ENCODE peak calls at places on chromosomes 11 and 22, in six cellular contexts. I, V, G, J, Q and O are unnamed samples.

GRCh38 chr11:104339383-104339831 is 175.5 kb upstream of the PDGFD start:
- DNase-seq in I (no peak), V (no peak), G (no peak), J (no peak), Q (no peak), O (no peak)

GRCh38 chr11:64207247-64208085 is 945 bp downstream of the FERMT3 start:
- DNase-seq in I (peak), V (peak), G (peak), J (peak), Q (peak), O (peak)

GRCh38 chr11:126547161-126547560 is 191.7 kb downstream of the ST3GAL4 start:
- DNase-seq in I (no peak), V (no peak), G (peak), J (no peak), Q (no peak), O (no peak)

GRCh38 chr11:128098840-128099239 is 488.5 kb downstream of the ETS1 start:
- DNase-seq in I (no peak), V (no peak), G (no peak), J (no peak), Q (no peak), O (no peak)

GRCh38 chr22:24303007-24303406 is 32.4 kb downstream of the SPECC1L start:
- DNase-seq in I (no peak), V (no peak), G (no peak), J (no peak), Q (no peak), O (no peak)

GRCh38 chr11:76772100-76772782 is 10.9 kb upstream of the TSKU start:
- DNase-seq in I (no peak), V (no peak), G (no peak), J (peak), Q (no peak), O (no peak)

GRCh38 chr11:41201156-41201555 is 258.3 kb downstream of the LRRC4C start:
- DNase-seq in I (no peak), V (no peak), G (no peak), J (no peak), Q (no peak), O (no peak)

GRCh38 chr11:23569547-23569946 is 709.3 kb upstream of the CCDC179 start:
- DNase-seq in I (no peak), V (no peak), G (no peak), J (no peak), Q (no peak), O (no peak)

GRCh38 chr11:75334402-75334891 is 17.0 kb downstream of the ARRB1 start:
- DNase-seq in I (no peak), V (no peak), G (no peak), J (no peak), Q (no peak), O (no peak)

GRCh38 chr11:113697798-113698407 is 8.2 kb downstream of the TMPRSS5 start:
- DNase-seq in I (no peak), V (no peak), G (no peak), J (no peak), Q (no peak), O (no peak)

GRCh38 chr11:44519989-44520737 is 45.3 kb upstream of the CD82 start:
- DNase-seq in I (no peak), V (no peak), G (no peak), J (peak), Q (peak), O (no peak)

GRCh38 chr11:62459080-62459479 is 40.2 kb downstream of the SCGB1A1 start:
- DNase-seq in I (no peak), V (no peak), G (no peak), J (no peak), Q (no peak), O (no peak)

GRCh38 chr11:77195071-77195705 is 67.1 kb downstream of the MYO7A start:
- DNase-seq in I (peak), V (no peak), G (no peak), J (no peak), Q (no peak), O (no peak)

GRCh38 chr22:39296981-39297489 is 22.4 kb downstream of the RPL3 start:
- DNase-seq in I (no peak), V (no peak), G (no peak), J (no peak), Q (peak), O (no peak)
- H3K27ac ChIP-seq in I (no peak), V (no peak), G (no peak), J (peak), Q (peak), O (no peak)

GRCh38 chr22:46575915-46576555 is 38.6 kb upstream of the CELSR1 start:
- DNase-seq in I (peak), V (no peak), G (no peak), J (no peak), Q (no peak), O (no peak)

GRCh38 chr22:46578251-46578823 is 40.9 kb upstream of the CELSR1 start:
- DNase-seq in I (peak), V (no peak), G (no peak), J (no peak), Q (no peak), O (no peak)

GRCh38 chr22:46578824-46579561 is 41.2 kb upstream of the GRAMD4 start:
- DNase-seq in I (peak), V (no peak), G (no peak), J (no peak), Q (peak), O (no peak)

GRCh38 chr22:46576556-46577351 is 39.3 kb upstream of the CELSR1 start:
- DNase-seq in I (peak), V (peak), G (no peak), J (peak), Q (peak), O (peak)

GRCh38 chr22:46577361-46578249 is 40.2 kb upstream of the CELSR1 start:
- DNase-seq in I (peak), V (no peak), G (no peak), J (no peak), Q (peak), O (peak)
- H3K27ac ChIP-seq in I (peak), V (no peak), G (no peak), J (peak), Q (peak), O (no peak)

DNA sequence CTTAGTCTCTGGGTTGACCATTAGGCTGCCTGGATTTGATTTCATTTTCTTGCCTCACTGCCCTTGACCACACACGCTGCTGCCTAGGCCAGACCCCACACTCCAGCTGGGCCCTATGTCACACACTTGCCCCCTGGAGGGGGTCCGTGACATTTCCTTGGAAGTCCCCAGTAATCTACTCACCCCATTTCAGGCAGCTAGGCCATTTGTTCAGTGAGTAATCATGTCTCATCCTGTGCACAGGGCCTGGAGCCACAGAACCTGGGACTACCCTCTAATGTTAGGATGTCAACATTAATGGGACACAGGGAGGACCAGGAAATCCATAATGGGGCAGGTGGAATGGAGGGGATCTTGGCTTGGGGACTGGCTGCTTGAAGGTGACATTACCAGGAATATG is 81.8 kb upstream of the SPON1 start:
- DNase-seq in I (no peak), V (no peak), G (no peak), J (no peak), Q (no peak), O (no peak)
- H3K27ac ChIP-seq in I (no peak), V (no peak), G (no peak), J (no peak), Q (no peak), O (no peak)

DNA sequence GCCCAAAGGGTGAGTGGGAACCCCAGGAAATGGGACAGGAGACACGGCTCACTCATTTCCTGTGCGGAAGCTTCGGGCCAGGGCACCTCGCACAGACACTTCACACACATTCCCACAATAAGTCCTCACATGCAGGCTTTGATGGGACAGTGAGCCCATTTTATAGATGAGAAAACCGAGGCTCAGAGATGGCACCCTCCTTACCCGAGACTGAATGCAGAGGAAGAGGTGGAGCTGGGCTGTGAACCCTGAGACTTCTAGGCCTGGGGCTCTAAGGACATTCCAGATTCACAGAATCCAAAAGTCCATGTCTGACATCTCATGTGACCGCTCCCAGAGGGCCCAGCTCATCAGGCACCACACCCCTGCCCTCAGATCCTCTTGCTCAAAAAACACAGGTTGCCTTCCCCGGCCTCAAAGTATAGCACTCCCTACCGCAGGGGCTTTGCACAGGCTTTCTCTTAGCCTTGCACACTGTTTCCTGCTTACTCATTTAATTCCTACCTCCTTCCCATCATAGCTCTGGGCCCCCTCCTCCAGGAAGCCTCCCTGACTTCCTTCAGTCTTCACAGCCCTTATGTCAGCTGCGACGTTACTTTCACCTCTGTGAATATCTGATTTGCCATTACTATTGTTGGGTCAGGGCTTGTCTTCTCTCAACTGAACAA is 57.1 kb upstream of the TCF20 start:
- DNase-seq in I (no peak), V (peak), G (no peak), J (no peak), Q (no peak), O (no peak)
- H3K27ac ChIP-seq in I (no peak), V (no peak), G (no peak), J (no peak), Q (no peak), O (no peak)

GRCh38 chr11:69123593-69124545 is 31.9 kb upstream of the SMIM38 start:
- DNase-seq in I (no peak), V (no peak), G (no peak), J (no peak), Q (no peak), O (peak)
- H3K27ac ChIP-seq in I (no peak), V (no peak), G (no peak), J (peak), Q (peak), O (peak)

GRCh38 chr11:12815931-12816494 is 141.8 kb downstream of the TEAD1 start:
- DNase-seq in I (no peak), V (no peak), G (no peak), J (no peak), Q (no peak), O (no peak)
- H3K27ac ChIP-seq in I (no peak), V (no peak), G (no peak), J (peak), Q (no peak), O (no peak)

DNA sequence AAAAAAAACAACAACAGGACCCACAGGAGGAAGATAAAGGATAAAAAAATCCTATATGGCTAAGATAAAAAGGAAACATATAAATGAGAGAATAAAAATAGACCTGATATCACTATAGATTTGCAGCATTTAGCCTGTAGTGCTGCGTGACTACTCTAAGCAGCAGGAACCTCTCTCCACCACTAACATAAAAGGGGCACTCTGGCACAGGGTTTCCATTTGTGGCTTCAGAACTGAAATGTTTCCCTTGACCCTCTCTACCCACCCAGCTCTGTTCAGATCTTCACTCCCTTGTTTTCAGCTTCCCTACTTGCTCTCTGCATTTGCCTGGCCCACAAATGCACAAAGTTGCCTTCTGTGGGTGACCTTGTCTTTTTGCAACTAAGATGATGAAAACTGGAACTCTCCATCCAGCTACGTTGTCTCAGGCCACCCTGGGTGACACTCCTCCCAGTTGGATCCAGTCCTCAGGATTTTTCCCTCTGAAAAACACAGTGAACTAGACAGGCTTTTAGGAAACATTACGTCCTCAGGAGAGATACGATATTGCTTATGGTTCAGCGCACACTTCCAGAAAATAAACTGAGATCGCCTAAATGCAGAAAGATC is 19.8 kb upstream of the PSMA1 start:
- DNase-seq in I (no peak), V (no peak), G (no peak), J (no peak), Q (no peak), O (no peak)
- H3K27ac ChIP-seq in I (peak), V (no peak), G (no peak), J (no peak), Q (no peak), O (no peak)

GRCh38 chr22:27795053-27795452 is 6.5 kb downstream of the MN1 start:
- DNase-seq in I (no peak), V (no peak), G (no peak), J (no peak), Q (no peak), O (no peak)
- H3K27ac ChIP-seq in I (no peak), V (no peak), G (no peak), J (no peak), Q (no peak), O (no peak)

GRCh38 chr11:115498354-115498753 is 5.9 kb downstream of the CADM1 start:
- DNase-seq in I (peak), V (no peak), G (no peak), J (no peak), Q (no peak), O (no peak)

GRCh38 chr11:115496892-115497291 is 7.3 kb downstream of the CADM1 start:
- DNase-seq in I (no peak), V (no peak), G (no peak), J (no peak), Q (no peak), O (no peak)

GRCh38 chr11:115499241-115499799 is 4.9 kb downstream of the CADM1 start:
- DNase-seq in I (no peak), V (no peak), G (no peak), J (no peak), Q (no peak), O (no peak)

GRCh38 chr11:115499891-115500290 is 4.3 kb downstream of the CADM1 start:
- DNase-seq in I (no peak), V (no peak), G (no peak), J (no peak), Q (no peak), O (no peak)

GRCh38 chr11:115497303-115497702 is 6.9 kb downstream of the CADM1 start:
- DNase-seq in I (no peak), V (no peak), G (no peak), J (no peak), Q (no peak), O (no peak)
- H3K27ac ChIP-seq in I (no peak), V (no peak), G (no peak), J (no peak), Q (no peak), O (no peak)

DNA sequence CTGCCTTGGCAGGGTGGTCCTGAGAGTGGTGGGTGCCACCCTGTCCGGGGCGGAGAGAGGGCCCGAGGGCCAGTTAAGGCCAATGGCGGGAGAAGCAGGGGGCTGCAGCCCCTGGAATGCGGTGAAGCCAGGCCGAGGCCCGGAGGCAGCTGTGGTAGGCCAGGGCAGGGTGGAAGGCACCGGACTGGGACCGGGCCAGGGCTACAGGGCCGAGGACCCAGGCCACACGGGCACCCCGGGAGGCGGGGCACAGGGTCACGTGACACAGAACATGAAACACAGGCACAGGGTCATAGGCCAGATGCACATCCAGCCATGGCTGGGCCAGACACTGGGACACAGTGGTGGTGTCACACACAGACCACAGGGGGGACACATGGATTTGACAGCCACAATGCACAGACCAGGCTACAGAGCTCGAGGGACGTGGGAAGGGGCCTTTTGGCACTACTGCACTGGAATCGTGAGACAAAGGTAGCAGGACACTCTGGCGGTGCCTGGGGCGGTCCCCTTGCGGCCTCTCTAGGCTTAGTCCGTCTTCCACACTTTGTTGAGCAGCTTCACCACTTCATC is 2.8 kb downstream of the SLC25A1 start:
- DNase-seq in I (no peak), V (no peak), G (no peak), J (no peak), Q (no peak), O (no peak)
- H3K27ac ChIP-seq in I (peak), V (no peak), G (no peak), J (no peak), Q (no peak), O (peak)